ENCODE peak calls at places on chromosomes 16 and 17, in four cellular contexts. R is left lung, W is prostate gland, M is dorsolateral prefrontal cortex. Z is an unnamed sample.
A peak's percentile ranks its signal among the peaks of the same experiment; 100 is the strongest.

GRCh38 chr17:77546772-77547201 is 406.0 kb downstream of the SEC14L1 start:
- DNase-seq in R (no peak), W (no peak), M (no peak), Z (no peak)

GRCh38 chr17:2123467-2124251 is 68.8 kb downstream of the HIC1 start:
- DNase-seq in R (no peak), W (no peak), M (no peak), Z (peak; percentile 33)

GRCh38 chr17:17151055-17151454 is 55.1 kb downstream of the PLD6 start:
- DNase-seq in R (no peak), W (no peak), M (no peak), Z (no peak)

GRCh38 chr17:50266384-50267073 is 7.7 kb upstream of the TMEM92 start:
- DNase-seq in R (peak; percentile 81), W (peak; percentile 85), M (peak; percentile 36), Z (no peak)

GRCh38 chr16:31461921-31462804 is 2.9 kb downstream of the ARMC5 start:
- DNase-seq in R (no peak), W (no peak), M (no peak), Z (no peak)

GRCh38 chr16:28136751-28137434 is 73.4 kb upstream of the GSG1L start:
- DNase-seq in R (no peak), W (no peak), M (no peak), Z (no peak)

GRCh38 chr17:42184717-42185496 is at the start of gene HCRT:
- DNase-seq in R (no peak), W (no peak), M (no peak), Z (no peak)

GRCh38 chr17:69375229-69375628 is 39.3 kb upstream of the MAP2K6 start:
- DNase-seq in R (no peak), W (no peak), M (no peak), Z (no peak)

GRCh38 chr16:56990407-56991286 is 1.3 kb downstream of the NLRC5 start:
- DNase-seq in R (no peak), W (no peak), M (no peak), Z (no peak)
- H3K4me3 ChIP-seq in R (peak overlapping the region; percentile 88), W (peak overlapping the region; percentile 57), M (peak overlapping the region; percentile 84), Z (peak overlapping the region; percentile 92)

GRCh38 chr16:2204727-2205103 is 539 bp upstream of the MLST8 start:
- DNase-seq in R (no peak), W (no peak), M (no peak), Z (no peak)

GRCh38 chr16:2205967-2206313 is 686 bp downstream of the MLST8 start:
- DNase-seq in R (peak; percentile 57), W (no peak), M (peak; percentile 63), Z (no peak)

GRCh38 chr16:2206780-2207433 is 1.7 kb downstream of the MLST8 start:
- DNase-seq in R (no peak), W (no peak), M (no peak), Z (no peak)

GRCh38 chr16:2206420-2206779 is 1.1 kb downstream of the MLST8 start:
- DNase-seq in R (no peak), W (no peak), M (no peak), Z (no peak)

GRCh38 chr16:2205104-2205966 is at the start of gene MLST8:
- DNase-seq in R (peak; percentile 88), W (peak; percentile 74), M (peak; percentile 92), Z (peak; percentile 94)
- TF ChIP-seq CTCF in R (no peak), W (peak; percentile 34), M (no peak), Z (peak; percentile 13)

DNA sequence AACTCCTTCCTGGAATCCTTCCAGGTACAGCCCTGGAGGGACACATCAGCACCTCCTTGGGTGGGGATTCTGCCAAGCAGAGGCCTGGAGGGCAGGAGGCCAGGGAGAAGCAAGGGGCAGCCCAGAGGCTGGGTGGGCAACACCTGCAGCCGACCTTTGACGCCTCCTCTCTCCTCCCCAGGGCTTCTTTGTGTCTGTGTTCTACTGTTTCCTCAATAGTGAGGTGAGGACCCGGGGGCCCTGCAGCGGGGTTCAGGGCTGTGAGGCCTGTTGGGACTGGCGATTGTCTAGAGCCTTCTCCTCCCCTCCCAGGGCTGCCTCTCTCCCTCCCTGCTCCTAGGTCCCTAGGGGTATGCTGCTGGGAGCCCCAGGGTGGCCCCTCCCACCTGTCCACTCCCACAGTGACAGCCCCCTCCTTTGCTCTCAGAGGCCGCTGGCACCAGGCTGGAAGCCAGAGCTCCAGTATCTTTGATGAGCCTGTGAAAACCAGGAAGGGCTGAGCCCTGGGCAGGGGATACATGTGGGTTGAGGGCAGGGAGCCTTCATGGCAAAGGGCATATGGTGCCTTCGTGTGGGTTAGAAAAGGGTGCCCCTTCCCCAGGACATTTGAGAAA is 10.7 kb upstream of the SPPL2C start:
- DNase-seq in R (no peak), W (no peak), M (no peak), Z (no peak)
- H3K27me3 ChIP-seq in R (no peaks in the 10 kb centered on the region), W (no peaks in the 10 kb centered on the region), M (no peaks in the 10 kb centered on the region), Z (no peaks in the 10 kb centered on the region)

GRCh38 chr17:74759941-74760340 is 11.5 kb downstream of the NHERF1 start:
- DNase-seq in R (no peak), W (peak; percentile 85), M (no peak), Z (no peak)
- H3K4me3 ChIP-seq in R (no peak overlapping the region), W (no peak overlapping the region), M (no peak overlapping the region), Z (no peak overlapping the region)

DNA sequence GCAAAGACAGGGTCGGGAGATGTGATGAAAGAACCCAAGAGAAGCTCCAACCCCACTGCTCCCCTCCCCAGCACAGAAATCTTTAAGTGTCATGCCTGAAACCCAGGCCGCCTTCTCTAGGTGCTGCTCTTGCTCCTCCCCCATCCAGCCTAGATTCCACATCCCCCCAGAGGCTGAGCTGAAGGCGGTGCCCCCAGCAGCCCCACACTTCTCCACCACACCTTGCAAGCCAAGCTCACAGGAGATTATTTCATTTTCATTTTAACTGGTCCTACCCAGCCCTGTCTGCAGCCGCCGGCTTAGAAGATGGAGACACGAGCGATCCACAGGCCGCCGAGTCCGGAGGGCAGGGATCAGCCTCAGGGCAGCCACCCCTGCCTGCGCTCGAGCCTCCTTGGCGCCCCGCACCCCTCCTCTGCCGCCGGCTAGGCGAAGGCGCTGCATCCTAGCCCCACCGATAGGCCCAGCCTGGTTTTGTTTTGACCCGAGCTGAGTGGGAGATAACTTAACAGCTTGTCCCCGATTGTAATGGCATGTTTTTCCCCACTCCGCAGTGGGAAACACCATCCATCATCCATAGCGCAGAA is 125.4 kb downstream of the RBFOX3 start:
- DNase-seq in R (no peak), W (no peak), M (no peak), Z (no peak)
- TF ChIP-seq CTCF in R (no peak), W (no peak), M (no peak), Z (no peak)

DNA sequence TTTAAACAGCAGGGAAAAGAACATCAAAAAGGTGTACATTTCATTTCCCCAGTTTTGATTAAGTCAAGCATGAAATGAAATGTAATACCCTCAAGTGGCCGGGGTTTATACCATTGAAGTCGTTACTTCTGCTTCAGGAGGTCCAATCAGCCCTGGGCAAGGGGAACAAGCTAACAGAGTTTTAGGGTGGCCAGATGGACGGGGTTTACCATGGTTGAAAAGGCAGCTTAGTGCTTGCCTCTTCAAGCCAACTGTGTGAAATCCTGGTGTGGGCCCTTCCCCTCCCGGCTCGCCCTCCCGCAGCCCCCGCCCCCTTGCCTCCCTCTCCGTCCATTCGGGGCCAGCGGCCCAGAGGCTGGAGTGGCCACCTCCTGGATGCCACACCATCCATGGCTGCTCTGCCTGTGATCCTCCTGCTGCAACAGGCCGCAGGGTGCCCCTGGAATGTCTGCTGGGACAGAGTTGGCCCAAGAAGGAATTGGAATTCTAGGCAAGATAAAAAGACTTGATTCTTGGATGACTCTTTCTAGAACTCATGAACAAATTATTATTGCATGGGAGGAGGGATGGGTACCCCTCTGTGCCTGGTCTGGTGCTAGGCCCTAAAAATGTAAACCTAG is 296.2 kb upstream of the IRX3 start:
- DNase-seq in R (no peak), W (no peak), M (no peak), Z (no peak)
- H3K27me3 ChIP-seq in R (no peaks in the 10 kb centered on the region), W (no peaks in the 10 kb centered on the region), M (peaks cover 28% of the 10 kb centered on the region), Z (no peaks in the 10 kb centered on the region)

GRCh38 chr16:10169031-10169430 is 13.2 kb downstream of the GRIN2A start:
- DNase-seq in R (no peak), W (no peak), M (no peak), Z (no peak)

GRCh38 chr16:10172848-10173655 is 9.2 kb downstream of the GRIN2A start:
- DNase-seq in R (no peak), W (no peak), M (no peak), Z (no peak)

GRCh38 chr16:10170016-10170415 is 12.2 kb downstream of the GRIN2A start:
- DNase-seq in R (no peak), W (no peak), M (no peak), Z (no peak)

GRCh38 chr16:10168258-10168657 is 14.0 kb downstream of the GRIN2A start:
- DNase-seq in R (no peak), W (no peak), M (no peak), Z (no peak)

DNA sequence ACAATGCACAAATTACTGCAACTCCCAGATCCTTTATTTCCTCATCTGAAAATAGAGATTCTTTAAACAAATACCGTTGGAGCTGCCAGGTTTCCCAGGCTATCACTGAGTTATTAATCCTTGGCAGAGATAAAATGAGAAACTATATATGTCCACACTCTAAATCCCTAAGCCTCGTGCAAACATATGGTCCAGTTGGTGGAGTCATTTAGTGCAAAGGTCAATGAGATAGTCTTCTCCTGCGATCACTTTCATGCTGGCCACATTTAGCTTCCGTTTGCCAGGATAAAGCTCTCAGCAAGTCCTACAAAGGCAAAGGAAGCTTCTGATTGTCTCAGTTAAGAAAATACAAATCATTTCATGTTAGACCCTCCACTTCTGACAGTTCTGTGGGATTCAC is 11.0 kb downstream of the GRIN2A start:
- DNase-seq in R (no peak), W (no peak), M (no peak), Z (no peak)
- H3K4me3 ChIP-seq in R (no peak overlapping the region), W (no peak overlapping the region), M (no peak overlapping the region), Z (no peak overlapping the region)